ENCODE peak calls at places on chromosomes 4 and X, in nine cellular contexts. X, U, O, V, B, L, G, A and K are unnamed samples.

GRCh38 chr4:169117591-169118081 is 107.6 kb upstream of the CBR4 start:
- DNase-seq in X (no peak), O (no peak), B (no peak), V (no peak), L (peak; percentile 70), A (no peak), U (no peak), G (no peak), K (no peak)

GRCh38 chr4:31917334-31917733 is 1197.2 kb downstream of the PCDH7 start:
- DNase-seq in G (no peak), B (no peak), O (no peak), U (no peak), V (no peak), X (no peak), L (no peak), A (no peak), K (no peak)

GRCh38 chr4:113827285-113827684 is 65.7 kb upstream of the CAMK2D start:
- DNase-seq in U (no peak), G (no peak), B (no peak), L (no peak), A (no peak), V (no peak), O (no peak), X (no peak), K (no peak)

GRCh38 chrX:23616361-23616760 is 50.9 kb upstream of the PRDX4 start:
- DNase-seq in L (peak; percentile 53), B (peak; percentile 64), G (no peak), V (no peak), A (no peak), X (no peak), O (no peak), U (no peak), K (no peak)

GRCh38 chr4:171849823-171850222 is 36.6 kb downstream of the GALNTL6 start:
- DNase-seq in A (no peak), B (no peak), U (no peak), V (no peak), L (no peak), O (no peak), X (no peak), G (no peak), K (no peak)

GRCh38 chrX:31340587-31340986 is 268.7 kb upstream of the FTHL17 start:
- DNase-seq in G (no peak), A (no peak), B (no peak), X (no peak), U (no peak), O (no peak), V (no peak), L (no peak), K (no peak)

GRCh38 chrX:136767104-136767941 is 13.4 kb downstream of the ARHGEF6 start:
- DNase-seq in B (peak; percentile 57), V (no peak), X (peak; percentile 12), A (peak; percentile 76), U (peak; percentile 78), L (peak; percentile 50), G (peak; percentile 66), O (peak; percentile 66), K (peak; percentile 50)

GRCh38 chrX:130079824-130080406 is 30.4 kb downstream of the ELF4 start:
- DNase-seq in G (peak; percentile 56), X (peak; percentile 49), O (no peak), V (peak; percentile 57), L (peak; percentile 77), A (no peak), U (peak; percentile 62), B (peak; percentile 74), K (no peak)

GRCh38 chr4:146051724-146052396 is 113.2 kb upstream of the ZNF827 start:
- DNase-seq in B (no peak), L (peak; percentile 82), V (no peak), X (peak; percentile 49), O (no peak), A (no peak), G (no peak), U (no peak), K (no peak)

GRCh38 chrX:724256-724655 is 93.7 kb downstream of the SHOX start:
- DNase-seq in B (no peak), V (no peak), O (no peak), A (no peak), L (no peak), X (no peak), G (no peak), U (no peak), K (no peak)

GRCh38 chr4:88514557-88515511 is 8.7 kb downstream of the PYURF start:
- DNase-seq in V (no peak), U (peak; percentile 23), B (no peak), G (no peak), X (no peak), L (no peak), A (no peak), O (no peak), K (no peak)

GRCh38 chr4:123014038-123014437 is 91.6 kb upstream of the NUDT6 start:
- DNase-seq in V (no peak), U (no peak), O (no peak), X (no peak), A (no peak), L (peak; percentile 12), B (no peak), G (no peak), K (no peak)

GRCh38 chr4:5995901-5996623 is 22.2 kb downstream of the C4orf50 start:
- DNase-seq in B (no peak), G (no peak), V (no peak), L (no peak), X (no peak), A (no peak), O (peak; percentile 27), U (no peak), K (no peak)

GRCh38 chrX:41468647-41469323 is 21.6 kb downstream of the NYX start:
- DNase-seq in G (no peak), B (no peak), X (no peak), V (no peak), U (peak; percentile 19), O (no peak), L (peak; percentile 80), A (no peak), K (no peak)

GRCh38 chrX:39749135-39749534 is 348.6 kb downstream of the BCOR start:
- DNase-seq in A (no peak), X (no peak), O (no peak), G (no peak), V (no peak), B (no peak), L (no peak), U (no peak), K (no peak)

GRCh38 chr4:92234393-92235176 is 69.2 kb upstream of the GRID2 start:
- DNase-seq in U (no peak), L (peak; percentile 99), A (no peak), B (peak; percentile 59), O (no peak), V (peak; percentile 72), G (no peak), X (peak; percentile 99), K (no peak)

GRCh38 chr4:55635282-55635681 is 816 bp downstream of the NMU start:
- DNase-seq in X (no peak), L (no peak), A (no peak), G (no peak), V (no peak), O (peak; percentile 32), B (no peak), U (no peak), K (no peak)

DNA sequence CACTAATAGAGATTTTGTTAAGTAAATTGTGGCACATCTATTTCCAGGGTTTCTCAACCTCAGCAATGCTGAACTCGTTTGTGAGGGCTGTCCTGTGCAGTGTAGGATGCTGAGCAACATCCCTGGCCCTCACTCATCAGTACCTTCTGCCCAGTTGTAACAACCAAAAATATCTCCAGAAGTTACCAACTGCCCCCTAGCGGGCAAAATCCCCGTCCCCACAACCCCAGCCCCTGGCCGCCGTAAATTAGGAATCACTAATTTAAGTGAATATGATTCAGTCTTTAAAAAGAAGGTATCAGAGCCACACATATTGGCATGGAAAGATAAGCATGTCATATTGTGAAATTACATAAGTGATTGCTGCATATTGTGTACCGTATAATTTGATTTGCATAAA is 123.4 kb downstream of the ASB9 start:
- DNase-seq in A (no peak), U (no peak), X (no peak), O (peak; percentile 35), L (peak; percentile 28), G (no peak), B (peak; percentile 8), V (no peak), K (no peak)
- TF ChIP-seq CTCF in A (no peak), U (peak; percentile 15), X (peak; percentile 40), O (peak; percentile 72), L (peak; percentile 57), G (no peak), B (peak; percentile 38), V (peak; percentile 37), K (peak; percentile 66)

GRCh38 chr4:36079666-36080065 is 164.6 kb downstream of the ARAP2 start:
- DNase-seq in O (no peak), X (no peak), U (no peak), A (no peak), G (no peak), B (no peak), L (no peak), V (no peak), K (no peak)

GRCh38 chr4:36082817-36083216 is 161.5 kb downstream of the ARAP2 start:
- DNase-seq in O (no peak), B (no peak), U (no peak), X (no peak), L (no peak), G (no peak), A (no peak), V (no peak), K (no peak)

GRCh38 chr4:36086387-36086786 is 157.9 kb downstream of the ARAP2 start:
- DNase-seq in G (no peak), O (no peak), L (no peak), X (no peak), V (no peak), A (no peak), B (no peak), U (no peak), K (no peak)

GRCh38 chr4:36081185-36081584 is 163.1 kb downstream of the ARAP2 start:
- DNase-seq in U (no peak), O (no peak), G (peak; percentile 37), X (no peak), A (no peak), B (no peak), V (no peak), L (no peak), K (no peak)
- TF ChIP-seq CTCF in U (no peak), O (no peak), G (no peak), X (no peak), A (no peak), B (no peak), V (no peak), L (no peak), K (no peak)

DNA sequence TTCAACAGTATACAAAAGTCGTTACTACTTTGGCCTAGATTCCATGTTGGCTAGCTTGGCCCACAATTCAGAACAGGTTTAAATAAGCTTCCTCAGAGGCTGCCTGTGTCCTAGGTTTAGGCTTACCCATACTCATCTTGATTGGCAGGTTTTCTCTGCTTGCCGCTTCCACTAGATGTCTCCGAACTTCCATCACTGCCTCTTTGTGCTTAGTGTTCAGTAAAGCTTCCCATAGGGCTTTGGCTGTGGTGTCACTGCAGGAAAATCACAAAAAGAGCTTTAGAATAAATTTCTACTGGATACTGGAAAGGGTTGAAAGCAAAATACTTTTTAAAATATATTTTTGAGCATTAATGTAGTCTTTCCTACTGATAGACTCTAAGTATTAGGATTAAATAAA is 52.4 kb downstream of the SCFD2 start:
- DNase-seq in V (no peak), G (no peak), U (no peak), L (peak; percentile 77), A (no peak), B (peak; percentile 29), X (no peak), O (peak; percentile 50), K (no peak)
- TF ChIP-seq CTCF in V (no peak), G (no peak), U (no peak), L (peak; percentile 70), A (no peak), B (peak; percentile 43), X (peak; percentile 21), O (peak; percentile 61), K (no peak)

GRCh38 chrX:150363561-150364346 is 637 bp downstream of the MAMLD1 start:
- DNase-seq in G (no peak), V (no peak), O (peak; percentile 34), X (no peak), B (peak; percentile 55), U (peak; percentile 48), A (no peak), L (peak; percentile 44), K (peak; percentile 44)
- TF ChIP-seq CTCF in G (no peak), V (peak; percentile 13), O (no peak), X (peak; percentile 9), B (no peak), U (no peak), A (no peak), L (peak; percentile 28), K (no peak)